ENCODE peak calls at places on chromosomes 2 and 18, in eight cellular contexts. I is midbrain; E is stimulated activated CD4-positive, alpha-beta T cell treated with anti-CD3 and anti-CD28 coated beads, Interleukin-4, amount 100 ng/mL, for 48 hours; Z is GM20000; B is NCI-H146; K is RWPE1; X is activated CD4-positive, alpha-beta T cell treated with anti-CD3 and anti-CD28 coated beads for 4 hours; A is neural crest cell. W is an unnamed sample.

GRCh38 chr2:25314514-25315315 is 27.0 kb downstream of the DNMT3A start:
- DNase-seq in B (no peak), A (no peak), Z (peak), X (peak), I (peak), K (no peak), E (peak), W (no peak)

GRCh38 chr2:84919885-84920580 is 14.6 kb downstream of the TMSB10 start:
- DNase-seq in X (peak), Z (peak), K (peak), B (peak), E (no peak), I (peak), A (no peak), W (peak)

GRCh38 chr2:96522304-96523203 is 14.0 kb upstream of the ARID5A start:
- DNase-seq in B (no peak), K (no peak), A (no peak), X (no peak), Z (no peak), I (no peak), E (no peak), W (no peak)

GRCh38 chr2:27080603-27080938 is 2.2 kb downstream of the EMILIN1 start:
- DNase-seq in X (no peak), E (no peak), Z (no peak), A (no peak), I (no peak), B (no peak), K (no peak), W (no peak)

GRCh38 chr2:107932986-107933385 is 53.3 kb upstream of the SLC5A7 start:
- DNase-seq in K (no peak), I (no peak), A (no peak), X (no peak), Z (no peak), E (no peak), B (no peak), W (no peak)

GRCh38 chr2:90069290-90069894 is 1377.9 kb downstream of the RPIA start:
- DNase-seq in E (no peak), I (no peak), B (no peak), Z (peak), K (peak), A (no peak), X (no peak), W (no peak)

GRCh38 chr2:151410485-151410833 is 757 bp downstream of the RIF1 start:
- DNase-seq in Z (peak), E (peak), B (peak), X (peak), K (peak), A (no peak), I (no peak), W (no peak)

GRCh38 chr2:190338453-190338852 is 4.9 kb upstream of the INPP1 start:
- DNase-seq in A (no peak), X (no peak), I (no peak), K (no peak), B (no peak), Z (no peak), E (no peak), W (no peak)

GRCh38 chr2:41717883-41718282 is 329.9 kb upstream of the PKDCC start:
- DNase-seq in B (peak), Z (no peak), A (no peak), K (peak), E (no peak), I (no peak), X (no peak), W (no peak)

GRCh38 chr2:227163998-227164744 is at the start of the genes COL4A3 and COL4A4:
- DNase-seq in X (no peak), Z (peak), E (no peak), B (peak), K (peak), A (peak), I (no peak), W (no peak)

GRCh38 chr2:54497738-54498680 is 41.9 kb downstream of the SPTBN1 start:
- DNase-seq in K (no peak), E (no peak), A (no peak), X (no peak), Z (no peak), I (peak), B (peak), W (no peak)

GRCh38 chr18:75551071-75551470 is 123.6 kb upstream of the SMIM21 start:
- DNase-seq in A (no peak), E (no peak), Z (no peak), X (no peak), K (no peak), I (peak), B (no peak), W (no peak)

GRCh38 chr2:24228470-24228869 is 53.6 kb downstream of the FAM228A start:
- DNase-seq in X (no peak), B (peak), A (no peak), K (peak), I (peak), E (no peak), Z (no peak), W (no peak)

GRCh38 chr2:133326651-133327397 is 241.4 kb downstream of the NCKAP5 start:
- DNase-seq in Z (no peak), E (no peak), A (no peak), X (no peak), K (no peak), I (no peak), B (no peak), W (peak)

GRCh38 chr2:134919360-134920210 is 963 bp downstream of the CCNT2 start:
- DNase-seq in Z (peak), I (peak), A (peak), E (peak), X (peak), K (no peak), B (peak), W (no peak)